ENCODE peak calls at places on chromosomes 4 and X, in eight cellular contexts. J, Z, P, B, H, A, U and G are unnamed samples.

GRCh38 chrX:124256209-124256608 is 76.3 kb upstream of the TEX13D start:
- DNase-seq in J (peak), Z (no peak), P (no peak), B (no peak), H (no peak), A (no peak), U (peak), G (no peak)

GRCh38 chr4:154854362-154854761 is 73.3 kb downstream of the RBM46 start:
- DNase-seq in J (peak), Z (no peak), P (peak), B (no peak), H (no peak), A (peak), U (no peak), G (no peak)

GRCh38 chr4:30719363-30720020 is 677 bp upstream of the PCDH7 start:
- DNase-seq in J (peak), Z (peak), P (peak), B (no peak), H (no peak), A (peak), U (peak), G (peak)

GRCh38 chrX:16033336-16033735 is 90.0 kb upstream of the GRPR start:
- DNase-seq in J (peak), Z (no peak), P (no peak), B (no peak), H (no peak), A (no peak), U (peak), G (no peak)

GRCh38 chr4:158722291-158722916 is 792 bp downstream of the PPID start:
- DNase-seq in J (peak), Z (no peak), P (peak), B (peak), H (no peak), A (peak), U (peak), G (no peak)

GRCh38 chr4:123821861-123822260 is 425.3 kb downstream of the SPRY1 start:
- DNase-seq in J (peak), Z (no peak), P (no peak), B (no peak), H (no peak), A (no peak), U (peak), G (no peak)

GRCh38 chr4:20645231-20645630 is 55.0 kb upstream of the PACRGL start:
- DNase-seq in J (no peak), Z (no peak), P (no peak), B (no peak), H (no peak), A (no peak), U (no peak), G (no peak)

GRCh38 chrX:143206961-143207360 is 181.2 kb downstream of the SPANXN4 start:
- DNase-seq in J (no peak), Z (no peak), P (no peak), B (no peak), H (no peak), A (no peak), U (no peak), G (no peak)

GRCh38 chr4:107800058-107800457 is 24.7 kb upstream of the SGMS2 start:
- DNase-seq in J (no peak), Z (no peak), P (no peak), B (no peak), H (no peak), A (no peak), U (no peak), G (no peak)

GRCh38 chr4:103786593-103786992 is 66.8 kb upstream of the TACR3 start:
- DNase-seq in J (no peak), Z (no peak), P (no peak), B (no peak), H (no peak), A (no peak), U (no peak), G (no peak)

GRCh38 chr4:63693321-63693720 is 715.9 kb downstream of the TECRL start:
- DNase-seq in J (peak), Z (no peak), P (no peak), B (no peak), H (no peak), A (no peak), U (no peak), G (no peak)

GRCh38 chrX:120145295-120145925 is 13.0 kb upstream of the RHOXF2 start:
- DNase-seq in J (no peak), Z (no peak), P (no peak), B (no peak), H (no peak), A (no peak), U (no peak), G (no peak)

GRCh38 chr4:29970626-29971025 is 749.5 kb upstream of the PCDH7 start:
- DNase-seq in J (peak), Z (no peak), P (peak), B (no peak), H (no peak), A (peak), U (peak), G (no peak)

GRCh38 chr4:140186651-140187315 is 32.8 kb upstream of the MAML3 start:
- DNase-seq in J (peak), Z (no peak), P (no peak), B (no peak), H (no peak), A (no peak), U (peak), G (no peak)

GRCh38 chr4:825063-825968 is 613 bp downstream of the CPLX1 start:
- DNase-seq in J (peak), Z (peak), P (peak), B (no peak), H (peak), A (peak), U (peak), G (no peak)

GRCh38 chr4:163404570-163404969 is 60.9 kb downstream of the NPY5R start:
- DNase-seq in J (peak), Z (no peak), P (peak), B (no peak), H (no peak), A (no peak), U (no peak), G (no peak)

GRCh38 chr4:113069212-113069892 is 19.9 kb downstream of the ANK2 start:
- DNase-seq in J (no peak), Z (no peak), P (no peak), B (no peak), H (no peak), A (no peak), U (peak), G (no peak)

GRCh38 chr4:99468891-99469290 is 33.7 kb upstream of the ADH7 start:
- DNase-seq in J (peak), Z (no peak), P (no peak), B (no peak), H (no peak), A (no peak), U (peak), G (no peak)

GRCh38 chrX:154308108-154308946 is 12.7 kb downstream of the TKTL1 start:
- DNase-seq in J (peak), Z (peak), P (peak), B (peak), H (peak), A (peak), U (peak), G (peak)

GRCh38 chr4:8915201-8916200 is 43.9 kb upstream of the HMX1 start:
- DNase-seq in J (no peak), Z (peak), P (no peak), B (no peak), H (no peak), A (no peak), U (no peak), G (no peak)

GRCh38 chr4:37741564-37741963 is 55.4 kb upstream of the RELL1 start:
- DNase-seq in J (no peak), Z (no peak), P (no peak), B (no peak), H (no peak), A (no peak), U (no peak), G (no peak)

GRCh38 chr4:37733230-37733904 is 47.2 kb upstream of the RELL1 start:
- DNase-seq in J (no peak), Z (no peak), P (no peak), B (no peak), H (no peak), A (no peak), U (no peak), G (no peak)

GRCh38 chr4:37734989-37735388 is 48.8 kb upstream of the RELL1 start:
- DNase-seq in J (no peak), Z (no peak), P (no peak), B (no peak), H (no peak), A (no peak), U (no peak), G (no peak)

GRCh38 chr4:37735578-37735977 is 49.4 kb upstream of the RELL1 start:
- DNase-seq in J (no peak), Z (peak), P (no peak), B (peak), H (no peak), A (no peak), U (no peak), G (no peak)

DNA sequence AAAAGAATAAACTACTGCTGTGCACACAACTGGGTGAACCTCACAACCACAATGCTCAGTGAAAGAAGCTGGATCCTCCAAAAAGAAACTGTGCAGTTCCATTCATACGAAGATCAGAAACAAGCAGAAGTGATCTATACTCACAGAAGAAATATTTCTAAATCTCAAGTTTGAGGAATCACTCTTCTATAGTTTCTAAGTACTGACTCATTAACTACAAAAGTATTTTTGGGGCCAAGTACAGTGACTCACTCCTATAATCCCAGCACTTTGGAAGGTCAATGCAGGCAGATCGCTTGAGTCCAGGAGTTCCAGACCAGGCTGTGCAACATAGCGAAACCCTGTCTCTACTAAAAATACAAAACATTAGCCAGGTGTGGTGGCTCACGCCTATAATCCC is 51.3 kb upstream of the RELL1 start:
- DNase-seq in J (peak), Z (no peak), P (no peak), B (no peak), H (no peak), A (no peak), U (peak), G (no peak)
- TF ChIP-seq CTCF in J (no peak), Z (no peak), P (no peak), B (no peak), H (no peak), A (no peak), U (no peak), G (no peak)

GRCh38 chr4:37946503-37947179 is 13.6 kb upstream of the PTTG2 start:
- DNase-seq in J (no peak), Z (peak), P (no peak), B (peak), H (no peak), A (no peak), U (no peak), G (no peak)

GRCh38 chr4:37953620-37954325 is 6.4 kb upstream of the PTTG2 start:
- DNase-seq in J (no peak), Z (no peak), P (peak), B (no peak), H (no peak), A (no peak), U (peak), G (no peak)

GRCh38 chr4:37951465-37952352 is 8.5 kb upstream of the PTTG2 start:
- DNase-seq in J (no peak), Z (peak), P (no peak), B (peak), H (no peak), A (no peak), U (no peak), G (no peak)

GRCh38 chr4:37948542-37948941 is 11.7 kb upstream of the PTTG2 start:
- DNase-seq in J (no peak), Z (no peak), P (no peak), B (no peak), H (no peak), A (no peak), U (no peak), G (no peak)

DNA sequence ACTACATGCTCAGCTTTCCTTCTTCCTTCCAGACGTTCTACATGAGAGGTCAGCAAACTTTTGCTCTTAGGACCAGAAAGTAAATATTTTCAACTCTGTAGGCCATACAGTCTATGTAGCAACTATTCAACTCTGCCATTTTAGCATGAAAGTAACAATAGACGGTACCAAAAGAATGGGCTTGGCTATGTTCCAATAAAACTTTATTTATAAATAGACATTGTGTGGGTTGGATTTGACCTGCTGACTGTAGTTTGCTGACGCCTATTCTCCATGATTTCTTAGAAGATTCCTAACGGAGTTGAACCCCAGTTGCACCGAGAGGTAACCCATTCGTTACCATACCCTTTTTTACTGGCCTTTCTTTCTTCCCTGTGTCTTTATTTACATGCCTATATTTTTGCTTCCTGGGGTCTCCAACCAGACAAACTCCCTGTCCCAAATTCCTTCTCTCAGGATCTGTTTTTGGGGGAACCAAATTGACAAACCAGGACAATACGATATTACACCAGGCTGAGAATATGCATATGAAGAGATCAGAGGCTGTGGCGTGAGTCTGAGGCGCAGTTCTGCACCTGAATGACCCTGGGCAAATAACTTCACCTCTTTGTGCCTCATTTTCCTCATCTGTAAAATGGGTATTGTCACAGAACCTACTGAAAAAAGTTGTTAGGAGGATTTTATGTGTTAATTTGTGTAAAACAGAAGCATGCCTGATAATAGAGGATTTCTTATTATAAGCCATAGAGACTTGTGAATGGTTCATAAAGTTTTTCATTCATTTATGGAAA is 10.4 kb upstream of the PTTG2 start:
- DNase-seq in J (no peak), Z (no peak), P (no peak), B (no peak), H (no peak), A (no peak), U (no peak), G (no peak)
- TF ChIP-seq CTCF in J (no peak), Z (no peak), P (no peak), B (no peak), H (no peak), A (no peak), U (no peak), G (no peak)

GRCh38 chrX:2391869-2392606 is 108.7 kb downstream of the DHRSX start:
- DNase-seq in J (peak), Z (no peak), P (peak), B (no peak), H (no peak), A (no peak), U (peak), G (no peak)
- TF ChIP-seq CTCF in J (peak), Z (no peak), P (no peak), B (no peak), H (no peak), A (peak), U (no peak), G (no peak)

GRCh38 chr4:186952709-186953108 is 229.1 kb upstream of the FAT1 start:
- DNase-seq in J (no peak), Z (no peak), P (no peak), B (no peak), H (no peak), A (no peak), U (no peak), G (no peak)

GRCh38 chr4:186946140-186946539 is 222.5 kb upstream of the FAT1 start:
- DNase-seq in J (no peak), Z (no peak), P (no peak), B (no peak), H (no peak), A (no peak), U (no peak), G (no peak)

GRCh38 chr4:186949847-186950246 is 226.2 kb upstream of the FAT1 start:
- DNase-seq in J (no peak), Z (no peak), P (no peak), B (no peak), H (no peak), A (no peak), U (no peak), G (no peak)

GRCh38 chr4:186946682-186947294 is 223.1 kb upstream of the FAT1 start:
- DNase-seq in J (peak), Z (no peak), P (peak), B (no peak), H (no peak), A (peak), U (peak), G (peak)

DNA sequence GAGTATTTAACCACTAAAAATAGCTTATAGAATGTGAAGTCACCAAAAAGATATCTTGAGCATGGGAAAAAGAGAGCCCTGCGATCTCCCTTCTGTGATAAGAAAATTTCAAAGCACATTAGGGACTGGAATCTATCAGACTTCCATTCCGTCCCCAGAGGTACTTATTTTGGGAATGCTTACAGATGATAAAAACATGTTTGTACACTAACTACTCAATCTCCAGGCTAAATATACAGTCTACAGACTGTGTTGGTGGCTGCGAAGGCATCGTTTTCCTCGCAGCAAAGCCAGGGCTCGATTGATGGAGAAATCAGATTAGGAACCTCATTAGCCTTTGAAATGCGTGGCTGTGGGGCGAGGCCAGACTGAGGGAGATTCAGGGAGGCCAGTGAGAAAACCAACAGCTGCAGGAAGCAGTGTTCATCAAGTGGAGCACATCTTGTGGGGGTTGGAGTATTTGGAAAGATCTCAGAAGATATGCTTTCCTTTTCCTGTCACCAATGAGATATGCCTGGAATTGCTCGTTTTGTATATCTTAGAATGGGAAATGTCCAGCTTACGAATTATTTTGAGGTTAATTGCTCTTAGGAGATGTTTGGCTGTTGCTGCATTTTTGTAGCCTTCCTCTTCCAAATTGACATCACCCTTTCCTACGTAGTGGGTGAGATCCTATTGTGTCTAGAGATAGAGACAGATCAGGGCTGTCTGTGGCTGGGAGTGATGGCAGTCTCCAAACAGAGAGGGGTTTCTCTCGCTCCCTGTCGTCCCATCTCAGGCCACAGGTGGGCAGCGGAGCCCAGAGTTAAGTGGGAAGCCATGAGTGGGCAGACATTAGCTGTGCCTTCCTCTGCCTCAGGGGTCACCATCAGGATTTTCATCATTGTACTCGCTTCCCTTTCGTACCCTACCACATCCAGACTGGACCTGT is 225.0 kb upstream of the FAT1 start:
- DNase-seq in J (peak), Z (no peak), P (no peak), B (no peak), H (no peak), A (peak), U (peak), G (peak)
- TF ChIP-seq CTCF in J (peak), Z (no peak), P (peak), B (no peak), H (no peak), A (peak), U (peak), G (no peak)

GRCh38 chrX:151825927-151826471 is 86.7 kb upstream of the MAGEA4 start:
- DNase-seq in J (peak), Z (no peak), P (peak), B (no peak), H (no peak), A (no peak), U (peak), G (no peak)
- TF ChIP-seq CTCF in J (peak), Z (no peak), P (no peak), B (no peak), H (no peak), A (peak), U (peak), G (no peak)

DNA sequence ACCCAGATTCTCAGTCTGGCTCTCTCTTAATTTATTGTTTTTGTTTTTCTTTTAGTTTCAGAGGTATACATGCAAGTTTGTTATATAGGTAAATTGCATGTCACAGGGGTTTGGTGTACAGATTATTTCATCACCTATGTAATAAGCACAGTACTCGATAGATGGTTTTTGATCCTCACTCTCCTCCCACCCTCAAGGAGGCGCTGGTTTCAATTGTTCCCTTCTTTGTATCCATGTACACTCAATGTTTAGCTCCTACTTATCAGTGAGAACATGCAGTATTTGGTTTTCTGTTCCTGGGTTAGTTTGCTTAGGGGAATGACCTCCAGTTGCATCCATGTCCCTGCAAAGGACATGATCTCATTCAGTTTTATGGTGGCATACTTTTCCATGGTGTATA is 198.4 kb downstream of the STK32B start:
- DNase-seq in J (no peak), Z (no peak), P (peak), B (no peak), H (no peak), A (no peak), U (no peak), G (no peak)
- TF ChIP-seq CTCF in J (no peak), Z (no peak), P (peak), B (no peak), H (no peak), A (no peak), U (no peak), G (no peak)

GRCh38 chrX:13855689-13856425 is 39.0 kb upstream of the GPM6B start:
- DNase-seq in J (no peak), Z (no peak), P (peak), B (no peak), H (no peak), A (no peak), U (no peak), G (no peak)

GRCh38 chrX:13857804-13858203 is 40.9 kb upstream of the GPM6B start:
- DNase-seq in J (no peak), Z (no peak), P (no peak), B (no peak), H (no peak), A (no peak), U (no peak), G (no peak)

DNA sequence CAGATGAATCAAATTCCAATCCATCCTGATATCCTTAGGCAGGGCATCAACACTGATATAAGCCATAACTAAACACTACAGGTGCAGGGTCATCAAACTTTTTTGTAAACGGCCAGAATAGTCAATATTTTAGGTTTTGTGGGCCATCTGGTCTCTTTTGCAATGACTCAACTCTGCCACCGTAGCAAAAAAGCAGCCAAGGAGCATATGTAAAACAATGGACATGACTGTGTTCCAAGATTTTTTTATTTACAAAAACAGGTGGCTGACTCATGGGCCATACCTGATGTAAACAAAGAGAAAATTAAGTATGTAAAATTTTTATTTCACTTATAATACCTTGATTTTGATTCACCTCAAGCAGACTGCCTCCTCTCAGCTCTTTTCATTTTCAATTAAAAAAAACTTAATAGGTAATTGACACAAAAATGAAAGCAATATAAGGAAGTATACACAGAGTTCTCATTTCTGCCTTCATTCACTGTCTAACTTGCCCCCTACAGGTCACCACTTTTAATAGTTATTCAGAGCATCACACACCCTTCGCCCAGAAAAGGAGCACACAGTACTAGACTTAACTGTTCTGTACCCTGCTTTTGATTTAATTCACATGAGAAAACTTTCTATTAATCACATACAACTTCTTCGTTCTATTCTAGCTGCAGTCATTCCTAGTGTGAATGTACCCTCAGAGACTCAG is 35.3 kb upstream of the GPM6B start:
- DNase-seq in J (no peak), Z (no peak), P (no peak), B (no peak), H (no peak), A (no peak), U (no peak), G (no peak)
- TF ChIP-seq CTCF in J (no peak), Z (no peak), P (no peak), B (no peak), H (no peak), A (no peak), U (no peak), G (no peak)